ENCODE peak calls at places on chromosome 6, in ten cellular contexts. X, W, G, U, K, C, A, T, N and E are unnamed samples.

GRCh38 chr6:137190710-137191109 is 17.3 kb upstream of the IL22RA2 start:
- DNase-seq in N (no peak), U (no peak), K (no peak), A (no peak), W (no peak), C (no peak), X (no peak), G (no peak), T (no peak), E (no peak)

GRCh38 chr6:43770417-43771209 is 602 bp downstream of the VEGFA start:
- DNase-seq in A (peak), N (no peak), X (peak), K (peak), G (peak), W (peak), U (no peak), C (peak), T (peak), E (no peak)

GRCh38 chr6:38193051-38193450 is 373.5 kb downstream of the ZFAND3 start:
- DNase-seq in A (no peak), K (no peak), N (no peak), U (no peak), T (no peak), G (no peak), X (no peak), C (no peak), W (no peak), E (no peak)

GRCh38 chr6:15160812-15161211 is 85.1 kb upstream of the JARID2 start:
- DNase-seq in K (no peak), U (no peak), C (no peak), N (no peak), W (no peak), T (no peak), X (no peak), G (peak), A (no peak), E (no peak)

GRCh38 chr6:31103136-31103535 is 9.2 kb downstream of the C6orf15 start:
- DNase-seq in T (no peak), X (no peak), U (no peak), N (no peak), G (no peak), C (no peak), K (no peak), A (no peak), W (no peak), E (no peak)

GRCh38 chr6:143196525-143197225 is 136.0 kb downstream of the AIG1 start:
- DNase-seq in G (no peak), T (no peak), W (peak), X (no peak), A (no peak), N (no peak), C (no peak), K (no peak), U (no peak), E (no peak)

GRCh38 chr6:74671558-74672025 is 534.3 kb downstream of the COL12A1 start:
- DNase-seq in W (no peak), C (no peak), U (no peak), K (no peak), A (no peak), N (no peak), G (peak), T (peak), X (no peak), E (no peak)

GRCh38 chr6:123777554-123777953 is 26.1 kb upstream of the NKAIN2 start:
- DNase-seq in A (no peak), U (no peak), X (no peak), N (no peak), K (no peak), G (peak), C (no peak), W (peak), T (peak), E (no peak)

GRCh38 chr6:71721642-71722041 is 164.7 kb upstream of the RIMS1 start:
- DNase-seq in T (no peak), G (no peak), K (no peak), U (no peak), W (no peak), X (no peak), A (no peak), C (no peak), N (no peak), E (no peak)

GRCh38 chr6:19714415-19715165 is 122.6 kb upstream of the ID4 start:
- DNase-seq in C (no peak), G (no peak), K (no peak), X (no peak), W (no peak), T (peak), N (no peak), A (no peak), U (no peak), E (no peak)

GRCh38 chr6:168355716-168356522 is 36.3 kb upstream of the DACT2 start:
- DNase-seq in U (no peak), C (peak), W (no peak), T (peak), N (no peak), X (peak), G (no peak), K (peak), A (no peak), E (no peak)

GRCh38 chr6:136365781-136366354 is 76.2 kb upstream of the BCLAF1 start:
- DNase-seq in N (peak), W (no peak), X (peak), T (no peak), K (no peak), A (peak), G (peak), U (no peak), C (peak), E (peak)

GRCh38 chr6:56242343-56242742 is 5.0 kb downstream of the COL21A1 start:
- DNase-seq in C (no peak), U (no peak), N (no peak), K (no peak), A (no peak), X (no peak), W (peak), T (peak), G (peak), E (no peak)

GRCh38 chr6:9540534-9541126 is 874.2 kb downstream of the TFAP2A start:
- DNase-seq in X (no peak), K (no peak), A (no peak), G (peak), N (peak), C (no peak), W (peak), T (peak), U (no peak), E (no peak)

GRCh38 chr6:12150812-12151432 is 138.8 kb downstream of the HIVEP1 start:
- DNase-seq in G (peak), X (peak), W (no peak), A (no peak), T (peak), N (peak), K (no peak), C (no peak), U (no peak), E (peak)

GRCh38 chr6:43669050-43669921 is 18.3 kb downstream of the MRPS18A start:
- DNase-seq in T (no peak), K (no peak), G (peak), N (no peak), W (no peak), U (no peak), X (peak), C (peak), A (no peak), E (no peak)

GRCh38 chr6:11625302-11625701 is 87.8 kb downstream of the TMEM170B start:
- DNase-seq in U (no peak), K (no peak), W (peak), X (no peak), T (no peak), N (no peak), G (no peak), A (no peak), C (no peak), E (no peak)

GRCh38 chr6:34318492-34319470 is 70.0 kb upstream of the SMIM29 start:
- DNase-seq in A (no peak), C (no peak), U (no peak), K (no peak), T (no peak), N (no peak), W (no peak), G (no peak), X (no peak), E (no peak)

GRCh38 chr6:31952140-31952805 is 6.4 kb downstream of the CFB start:
- DNase-seq in N (no peak), W (peak), C (peak), K (peak), T (peak), G (peak), A (peak), U (no peak), X (peak), E (no peak)

GRCh38 chr6:10000461-10000992 is 414.3 kb downstream of the TFAP2A start:
- DNase-seq in W (no peak), G (peak), C (no peak), A (no peak), U (no peak), T (no peak), K (no peak), N (no peak), X (no peak), E (no peak)

GRCh38 chr6:149081281-149081680 is 236.2 kb upstream of the TAB2 start:
- DNase-seq in N (no peak), T (no peak), K (no peak), X (no peak), A (no peak), W (no peak), C (no peak), G (peak), U (no peak), E (no peak)

GRCh38 chr6:30964075-30964474 is 19.4 kb upstream of the MUC21 start:
- DNase-seq in G (no peak), K (no peak), T (no peak), N (no peak), U (no peak), C (no peak), A (no peak), X (no peak), W (no peak), E (no peak)

GRCh38 chr6:35146453-35146852 is 5.3 kb upstream of the TCP11 start:
- DNase-seq in K (no peak), T (peak), X (peak), C (no peak), U (no peak), G (peak), N (no peak), A (peak), W (peak), E (no peak)

GRCh38 chr6:109055771-109056235 is 38.8 kb downstream of the SESN1 start:
- DNase-seq in A (no peak), K (no peak), X (no peak), C (no peak), U (no peak), W (no peak), T (peak), G (peak), N (no peak), E (no peak)

GRCh38 chr6:2790588-2790987 is 25.4 kb downstream of the WRNIP1 start:
- DNase-seq in U (no peak), C (no peak), N (no peak), T (peak), G (peak), X (no peak), W (no peak), K (peak), A (no peak), E (no peak)

GRCh38 chr6:41159415-41160082 is 3.4 kb downstream of the TREM2 start:
- DNase-seq in N (no peak), U (no peak), G (peak), C (no peak), W (no peak), T (no peak), K (no peak), X (no peak), A (no peak), E (no peak)

GRCh38 chr6:119276211-119276610 is 73.3 kb downstream of the MAN1A1 start:
- DNase-seq in G (peak), C (no peak), A (no peak), K (no peak), N (no peak), W (no peak), T (no peak), X (no peak), U (no peak), E (no peak)

GRCh38 chr6:135995160-135995898 is 143.8 kb downstream of the PDE7B start:
- DNase-seq in G (peak), A (no peak), N (peak), C (no peak), U (no peak), T (peak), X (no peak), K (no peak), W (peak), E (no peak)

GRCh38 chr6:85995339-85996033 is 352.8 kb upstream of the SYNCRIP start:
- DNase-seq in X (no peak), G (no peak), T (no peak), C (no peak), K (no peak), A (no peak), U (no peak), W (no peak), N (no peak), E (no peak)

GRCh38 chr6:4420160-4420865 is 284.9 kb upstream of the ECI2 start:
- DNase-seq in K (no peak), U (no peak), C (no peak), T (no peak), W (no peak), G (no peak), N (no peak), A (no peak), X (no peak), E (no peak)

GRCh38 chr6:89299451-89299850 is 15.6 kb downstream of the GABRR2 start:
- DNase-seq in N (no peak), G (peak), T (no peak), X (no peak), A (no peak), C (no peak), U (no peak), W (peak), K (no peak), E (no peak)

GRCh38 chr6:122184260-122184934 is 215.1 kb upstream of the HSF2 start:
- DNase-seq in X (no peak), T (peak), C (no peak), W (peak), G (peak), K (no peak), A (no peak), N (no peak), U (no peak), E (no peak)
- TF ChIP-seq CTCF in X (no peak), T (peak), C (peak), W (peak), G (peak), K (peak), A (peak), N (no peak), U (peak), E (no peak)

GRCh38 chr6:138402833-138403187 is 1.2 kb upstream of the HEBP2 start:
- DNase-seq in N (no peak), C (no peak), W (no peak), T (no peak), U (no peak), G (no peak), K (no peak), X (no peak), A (no peak), E (no peak)
- H3K4me3 ChIP-seq in N (no peak), C (peak), W (no peak), T (no peak), U (no peak), G (peak), K (peak), X (peak), A (peak), E (no peak)

DNA sequence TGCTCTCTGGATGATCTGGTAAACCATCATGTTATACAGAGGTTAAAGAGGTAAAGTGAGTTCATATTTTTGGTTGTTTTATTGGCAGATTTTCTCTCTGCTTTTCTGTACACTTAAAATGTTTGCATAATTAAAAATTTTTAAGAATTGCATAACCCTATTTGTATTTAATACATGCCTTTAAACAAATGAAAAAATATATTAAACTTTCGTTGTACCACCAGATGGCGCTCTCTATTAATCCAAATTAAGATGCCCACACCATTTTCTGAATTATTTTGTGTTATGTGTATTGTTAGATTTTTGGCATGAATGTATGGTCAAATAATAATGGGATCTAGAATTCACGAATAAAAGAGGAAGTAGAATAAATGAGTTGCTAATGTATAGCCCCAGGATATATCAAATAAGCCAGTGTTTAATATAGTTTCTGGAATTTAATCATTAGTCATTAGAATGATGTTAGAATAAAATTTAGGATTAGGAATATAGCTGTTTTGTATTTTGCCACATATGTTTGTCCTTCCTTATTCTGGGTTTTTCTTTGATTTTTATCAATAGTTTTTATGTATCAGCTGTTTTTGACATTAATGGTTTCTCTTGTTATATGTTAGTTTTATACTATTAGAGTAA is 38.9 kb downstream of the SMAP1 start:
- DNase-seq in K (no peak), W (peak), A (no peak), U (no peak), C (no peak), G (peak), X (no peak), N (no peak), T (peak), E (no peak)
- TF ChIP-seq CTCF in K (peak), W (peak), A (peak), U (peak), C (peak), G (peak), X (peak), N (peak), T (peak), E (peak)

GRCh38 chr6:37008484-37009186 is 3.2 kb downstream of the FGD2 start:
- DNase-seq in C (no peak), G (peak), X (no peak), T (no peak), A (no peak), K (no peak), U (no peak), W (no peak), N (no peak), E (no peak)

GRCh38 chr6:37005827-37006514 is 516 bp downstream of the FGD2 start:
- DNase-seq in N (no peak), W (no peak), C (no peak), K (no peak), A (no peak), U (no peak), G (no peak), X (no peak), T (no peak), E (no peak)

GRCh38 chr6:37005061-37005810 is at the start of gene FGD2:
- DNase-seq in G (no peak), T (no peak), A (no peak), C (no peak), X (no peak), K (no peak), U (no peak), N (no peak), W (no peak), E (peak)

GRCh38 chr6:37007340-37008043 is 2.0 kb downstream of the FGD2 start:
- DNase-seq in A (peak), K (no peak), X (no peak), N (no peak), U (no peak), G (no peak), W (no peak), T (no peak), C (no peak), E (no peak)

DNA sequence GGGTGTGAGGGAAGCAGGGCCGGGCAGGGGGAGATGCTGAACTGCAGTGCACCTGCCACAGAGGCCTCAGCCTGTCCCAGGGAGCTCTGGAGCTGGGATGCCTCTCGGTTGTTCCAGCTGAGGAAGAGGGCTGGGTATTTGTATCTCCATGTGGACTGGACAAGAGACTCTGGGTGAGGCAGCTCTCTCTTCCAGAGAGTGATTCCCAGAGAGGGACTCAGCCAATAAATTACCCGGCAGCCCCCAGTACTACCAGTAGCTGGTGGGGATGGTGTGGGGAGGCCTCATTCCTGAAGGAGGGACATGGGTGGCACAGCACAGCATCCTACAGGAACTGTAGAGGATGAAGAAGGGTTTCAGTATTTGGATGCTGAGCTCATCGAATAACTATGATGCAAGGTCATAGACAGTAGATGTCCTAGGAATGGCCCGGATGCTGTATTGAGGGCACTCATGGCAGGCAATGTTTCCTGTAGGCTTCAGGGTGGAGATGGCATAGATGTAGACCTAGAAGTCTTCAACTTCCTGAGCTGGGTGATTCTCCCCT is 1.4 kb downstream of the FGD2 start:
- DNase-seq in U (no peak), C (no peak), W (no peak), T (no peak), N (no peak), K (no peak), G (peak), X (no peak), A (no peak), E (no peak)
- H3K4me3 ChIP-seq in U (no peak), C (peak), W (no peak), T (no peak), N (no peak), K (no peak), G (no peak), X (no peak), A (peak), E (peak)

GRCh38 chr6:134451529-134451928 is 133.6 kb upstream of the SGK1 start:
- DNase-seq in N (no peak), U (no peak), A (no peak), G (no peak), K (no peak), T (no peak), C (no peak), X (no peak), W (no peak), E (no peak)
- TF ChIP-seq CTCF in N (no peak), U (no peak), A (no peak), G (no peak), K (no peak), T (no peak), C (no peak), X (no peak), W (no peak), E (peak)

DNA sequence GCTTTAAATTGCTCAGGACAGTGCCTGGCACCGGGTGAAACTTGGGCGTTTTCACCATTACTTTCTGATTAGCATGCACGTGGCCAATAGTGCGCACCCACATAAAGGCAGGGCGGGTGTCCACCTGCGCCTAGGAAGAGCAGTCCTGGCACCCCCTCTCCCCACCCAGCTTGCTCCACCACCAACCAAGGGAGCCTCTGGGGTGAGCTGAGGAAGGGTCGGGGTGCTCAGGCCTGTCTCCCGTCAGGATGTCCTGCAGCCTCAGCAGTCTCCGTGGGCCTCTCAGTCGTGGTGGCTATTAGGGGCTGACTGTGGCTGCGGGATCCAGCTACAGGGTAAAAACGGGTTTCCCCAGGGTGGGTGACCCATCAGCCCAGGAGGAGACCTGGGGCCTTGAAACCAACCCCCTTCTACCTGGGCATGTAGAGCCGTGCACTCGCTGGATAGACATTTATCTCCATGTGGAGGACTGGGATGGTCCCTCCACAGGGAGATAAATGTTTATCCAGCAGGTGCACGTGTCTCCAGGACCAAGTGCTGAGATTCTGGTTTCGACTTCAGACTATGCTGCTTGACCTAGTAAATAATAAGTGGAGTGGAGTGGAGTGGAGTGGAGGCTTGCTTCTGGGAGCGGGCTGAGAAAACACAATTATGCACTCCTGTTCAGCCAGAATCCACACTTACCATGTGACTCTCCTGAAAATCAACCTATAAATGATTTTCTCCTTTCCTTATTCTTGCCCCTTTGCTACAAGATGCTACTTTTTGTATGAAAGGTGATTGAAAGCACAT is 91.1 kb downstream of the ZDHHC14 start:
- DNase-seq in T (no peak), A (no peak), N (no peak), G (no peak), C (no peak), W (no peak), K (no peak), X (no peak), U (no peak), E (no peak)
- H3K4me3 ChIP-seq in T (no peak), A (no peak), N (no peak), G (no peak), C (no peak), W (no peak), K (no peak), X (no peak), U (no peak), E (no peak)